ENCODE peak calls at places on chromosome 21, in six cellular contexts. Z is IMR-90, R is H9, I is neuronal stem cell, M is mesenchymal stem cell, D is H1. C is an unnamed sample. For H3K79me1, the result is how much of the 10 kb centered on the place peaks cover.

GRCh38 chr21:31612889-31613785 is 46.4 kb upstream of the SOD1 start:
- DNase-seq in Z (peak), R (no peak), I (peak), M (peak), D (no peak), C (peak)

GRCh38 chr21:39788383-39788782 is 43.4 kb downstream of the IGSF5 start:
- DNase-seq in Z (peak), R (peak), I (peak), M (peak), D (peak), C (peak)

GRCh38 chr21:40386301-40386911 is 460.6 kb downstream of the DSCAM start:
- DNase-seq in Z (no peak), R (peak), I (peak), M (no peak), D (peak), C (peak)

GRCh38 chr21:34126269-34126668 is 52.9 kb downstream of the MRPS6 start:
- DNase-seq in Z (peak), R (no peak), I (peak), M (peak), D (no peak), C (no peak)

GRCh38 chr21:16942703-16943102 is 570.1 kb upstream of the CXADR start:
- DNase-seq in Z (peak), R (peak), I (no peak), M (peak), D (peak), C (no peak)

GRCh38 chr21:15797577-15798363 is 68.0 kb downstream of the USP25 start:
- DNase-seq in Z (no peak), R (no peak), I (no peak), M (peak), D (no peak), C (no peak)

GRCh38 chr21:33458861-33459260 is 20.9 kb downstream of the TMEM50B start:
- DNase-seq in Z (peak), R (no peak), I (no peak), M (no peak), D (no peak), C (peak)

GRCh38 chr21:33031562-33031961 is 5.8 kb downstream of the OLIG2 start:
- DNase-seq in Z (no peak), R (no peak), I (no peak), M (no peak), D (no peak), C (no peak)

GRCh38 chr21:27590271-27590670 is 623.4 kb upstream of the ADAMTS5 start:
- DNase-seq in Z (no peak), R (no peak), I (no peak), M (no peak), D (no peak), C (no peak)

GRCh38 chr21:36846624-36847023 is 119.8 kb downstream of the HLCS start:
- DNase-seq in Z (peak), R (no peak), I (no peak), M (peak), D (no peak), C (no peak)

GRCh38 chr21:39673163-39673562 is 60.4 kb downstream of the B3GALT5 start:
- DNase-seq in Z (no peak), R (peak), I (no peak), M (no peak), D (no peak), C (no peak)

GRCh38 chr21:33099131-33099530 is 29.2 kb downstream of the OLIG1 start:
- DNase-seq in Z (no peak), R (no peak), I (no peak), M (no peak), D (no peak), C (no peak)

GRCh38 chr21:20617130-20617529 is 381.1 kb upstream of the NCAM2 start:
- DNase-seq in Z (no peak), R (peak), I (peak), M (no peak), D (peak), C (no peak)

GRCh38 chr21:32300117-32300681 is 1.5 kb downstream of the MRAP start:
- DNase-seq in Z (no peak), R (no peak), I (no peak), M (no peak), D (no peak), C (no peak)

GRCh38 chr21:36135391-36136094 is 664 bp downstream of the CBR3 start:
- DNase-seq in Z (peak), R (peak), I (no peak), M (peak), D (no peak), C (peak)

GRCh38 chr21:31755027-31755426 is 23.1 kb upstream of the SCAF4 start:
- DNase-seq in Z (no peak), R (no peak), I (no peak), M (no peak), D (no peak), C (peak)

GRCh38 chr21:33901421-33902288 is 13.9 kb downstream of the ATP5PO start:
- DNase-seq in Z (peak), R (peak), I (no peak), M (peak), D (peak), C (peak)

GRCh38 chr21:25385912-25386474 is 221.3 kb downstream of the MRPL39 start:
- DNase-seq in Z (peak), R (peak), I (peak), M (peak), D (no peak), C (peak)

GRCh38 chr21:28283652-28284490 is 708.8 kb downstream of the LTN1 start:
- DNase-seq in Z (peak), R (no peak), I (no peak), M (peak), D (no peak), C (no peak)

GRCh38 chr21:34669149-34669879 is 520 bp downstream of the CLIC6 start:
- DNase-seq in Z (no peak), R (no peak), I (peak), M (no peak), D (no peak), C (no peak)

GRCh38 chr21:33587792-33588484 is 546 bp downstream of the DONSON start:
- DNase-seq in Z (peak), R (peak), I (peak), M (peak), D (no peak), C (peak)

GRCh38 chr21:34523019-34523418 is 11.0 kb upstream of the KCNE1 start:
- DNase-seq in Z (no peak), R (no peak), I (no peak), M (no peak), D (no peak), C (no peak)

GRCh38 chr21:30986966-30987365 is 51.3 kb downstream of the KRTAP19-8 start:
- DNase-seq in Z (no peak), R (no peak), I (no peak), M (no peak), D (no peak), C (no peak)

GRCh38 chr21:36551326-36551725 is 71.4 kb upstream of the CLDN14 start:
- DNase-seq in Z (no peak), R (no peak), I (no peak), M (no peak), D (no peak), C (no peak)

GRCh38 chr21:23585419-23585818 is 2021.9 kb downstream of the MRPL39 start:
- DNase-seq in Z (no peak), R (no peak), I (no peak), M (no peak), D (no peak), C (no peak)

GRCh38 chr21:30710499-30710898 is 8.1 kb downstream of the KRTAP21-3 start:
- DNase-seq in Z (no peak), R (no peak), I (no peak), M (no peak), D (no peak), C (no peak)

GRCh38 chr21:27817902-27818623 is 851.2 kb upstream of the ADAMTS5 start:
- DNase-seq in Z (no peak), R (no peak), I (no peak), M (no peak), D (no peak), C (no peak)

GRCh38 chr21:38950388-38951094 is 144.8 kb downstream of the ETS2 start:
- DNase-seq in Z (peak), R (no peak), I (no peak), M (peak), D (no peak), C (no peak)

GRCh38 chr21:32469628-32470027 is 57.1 kb downstream of the EVA1C start:
- DNase-seq in Z (no peak), R (no peak), I (no peak), M (no peak), D (no peak), C (no peak)

GRCh38 chr21:21159253-21159899 is 161.2 kb downstream of the NCAM2 start:
- DNase-seq in Z (peak), R (no peak), I (no peak), M (no peak), D (no peak), C (no peak)

GRCh38 chr21:36179145-36179544 is 22.5 kb downstream of the DOP1B start:
- DNase-seq in Z (peak), R (no peak), I (no peak), M (no peak), D (no peak), C (no peak)

DNA sequence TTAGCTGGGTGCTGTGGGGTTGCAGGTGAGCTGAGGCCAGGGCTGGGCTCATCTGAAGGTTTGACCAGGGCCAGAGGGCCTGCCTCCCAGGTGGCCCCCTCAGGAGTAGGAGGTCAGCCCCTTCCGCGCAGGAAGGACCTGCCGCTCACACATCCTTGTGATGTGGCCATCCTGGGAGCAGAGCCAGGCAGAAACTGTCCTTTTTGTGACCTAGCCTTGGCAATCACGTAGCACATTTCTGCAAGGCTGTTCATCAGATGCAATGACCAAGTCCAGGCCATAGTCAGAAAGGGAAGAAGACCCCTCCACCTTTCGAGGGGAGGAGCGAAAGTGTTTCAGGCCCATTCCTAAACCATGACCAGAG is 55.5 kb upstream of the TRAPPC10 start:
- DNase-seq in Z (peak), R (no peak), I (no peak), M (no peak), D (no peak), C (no peak)
- H4K91ac ChIP-seq in Z (no peak), R (no peak), I (no peak), M (no peak), D (peak), C (no peak)

GRCh38 chr21:43803558-43804300 is 14.4 kb downstream of the RRP1 start:
- DNase-seq in Z (no peak), R (no peak), I (no peak), M (no peak), D (no peak), C (no peak)
- H3K79me1 ChIP-seq in Z (under half), R (under half), I (under half), M (under half), D (under half), C (under half)

GRCh38 chr21:46326110-46326703 is 2.3 kb downstream of the PCNT start:
- DNase-seq in Z (no peak), R (no peak), I (no peak), M (no peak), D (no peak), C (peak)
- H3K9ac ChIP-seq in Z (no peak), R (no peak), I (no peak), M (peak), D (no peak), C (no peak)

DNA sequence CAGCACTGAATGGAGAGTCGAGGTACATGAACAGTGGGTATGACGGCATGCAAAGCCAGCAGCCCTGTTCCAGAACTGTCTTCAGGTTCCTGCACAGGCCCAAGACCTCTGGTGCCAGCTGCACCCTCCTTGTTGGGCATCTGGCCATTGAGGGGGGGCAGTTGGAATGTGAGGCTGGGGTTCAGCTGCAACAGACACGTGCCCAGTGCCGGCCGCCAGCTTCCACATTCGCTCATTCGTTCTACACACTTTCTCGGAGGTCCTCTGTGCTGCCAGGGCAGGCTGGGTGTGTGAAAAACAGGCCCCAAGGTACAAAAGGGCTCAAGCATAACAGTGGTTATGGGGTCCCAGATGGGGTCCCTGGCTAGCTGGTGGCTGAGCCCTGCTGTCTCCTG is 37.9 kb upstream of the SLC19A1 start:
- DNase-seq in Z (no peak), R (no peak), I (no peak), M (no peak), D (no peak), C (no peak)
- H4K91ac ChIP-seq in Z (no peak), R (no peak), I (no peak), M (no peak), D (no peak), C (no peak)

GRCh38 chr21:42031241-42031640 is 21.1 kb upstream of the ZBTB21 start:
- DNase-seq in Z (no peak), R (no peak), I (no peak), M (no peak), D (no peak), C (no peak)

GRCh38 chr21:42032266-42032665 is 22.1 kb upstream of the ZBTB21 start:
- DNase-seq in Z (no peak), R (no peak), I (no peak), M (no peak), D (no peak), C (no peak)

GRCh38 chr21:42032968-42033367 is 22.8 kb upstream of the ZBTB21 start:
- DNase-seq in Z (no peak), R (no peak), I (no peak), M (no peak), D (no peak), C (no peak)

GRCh38 chr21:42030311-42030710 is 20.2 kb upstream of the ZBTB21 start:
- DNase-seq in Z (no peak), R (no peak), I (no peak), M (no peak), D (no peak), C (no peak)

DNA sequence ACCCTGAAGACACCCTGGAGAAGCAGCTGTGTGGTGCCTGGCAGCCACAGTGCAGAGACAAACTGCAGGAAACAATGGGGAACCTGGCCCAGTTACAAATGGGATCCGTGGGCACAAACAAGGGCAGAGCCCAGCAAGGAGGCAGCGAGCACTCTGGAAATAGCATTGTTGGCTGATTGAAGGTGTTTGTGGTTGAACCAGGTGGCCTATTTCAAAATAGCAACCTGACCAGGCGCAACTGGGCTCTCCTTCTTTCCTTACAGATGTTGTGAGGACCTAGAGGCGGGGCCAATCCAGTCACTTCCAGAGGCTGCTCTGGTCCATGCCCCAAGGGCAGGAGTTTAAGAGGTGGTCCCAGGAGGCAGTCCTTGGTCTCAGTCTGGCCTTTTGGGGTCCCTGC is 21.7 kb upstream of the ZBTB21 start:
- DNase-seq in Z (no peak), R (no peak), I (no peak), M (no peak), D (no peak), C (no peak)
- H3K79me1 ChIP-seq in Z (under half), R (under half), I (under half), M (under half), D (under half), C (under half)

GRCh38 chr21:43938751-43939442 is 73.2 kb upstream of the TRAPPC10 start:
- DNase-seq in Z (peak), R (peak), I (peak), M (peak), D (peak), C (peak)
- H3K9ac ChIP-seq in Z (no peak), R (no peak), I (peak), M (peak), D (no peak), C (no peak)

GRCh38 chr21:42150458-42151085 is 68.4 kb upstream of the ABCG1 start:
- DNase-seq in Z (no peak), R (no peak), I (no peak), M (no peak), D (no peak), C (no peak)

GRCh38 chr21:42153746-42154145 is 65.2 kb upstream of the ABCG1 start:
- DNase-seq in Z (no peak), R (peak), I (no peak), M (no peak), D (no peak), C (no peak)

GRCh38 chr21:42153046-42153685 is 65.8 kb upstream of the ABCG1 start:
- DNase-seq in Z (no peak), R (peak), I (no peak), M (no peak), D (no peak), C (no peak)

GRCh38 chr21:42149656-42150457 is 69.1 kb upstream of the ABCG1 start:
- DNase-seq in Z (no peak), R (peak), I (no peak), M (no peak), D (no peak), C (no peak)

GRCh38 chr21:42151148-42152074 is 67.5 kb upstream of the ABCG1 start:
- DNase-seq in Z (no peak), R (peak), I (no peak), M (no peak), D (no peak), C (no peak)
- H4K91ac ChIP-seq in Z (no peak), R (no peak), I (no peak), M (no peak), D (no peak), C (no peak)

GRCh38 chr21:29511076-29511475 is 212.4 kb downstream of the BACH1 start:
- DNase-seq in Z (no peak), R (no peak), I (no peak), M (no peak), D (no peak), C (peak)

GRCh38 chr21:29506947-29507346 is 208.2 kb downstream of the BACH1 start:
- DNase-seq in Z (peak), R (no peak), I (no peak), M (no peak), D (no peak), C (no peak)

GRCh38 chr21:29504751-29505321 is 206.1 kb downstream of the BACH1 start:
- DNase-seq in Z (peak), R (no peak), I (no peak), M (no peak), D (no peak), C (peak)

GRCh38 chr21:29506214-29506613 is 207.5 kb downstream of the BACH1 start:
- DNase-seq in Z (no peak), R (no peak), I (no peak), M (no peak), D (no peak), C (peak)

DNA sequence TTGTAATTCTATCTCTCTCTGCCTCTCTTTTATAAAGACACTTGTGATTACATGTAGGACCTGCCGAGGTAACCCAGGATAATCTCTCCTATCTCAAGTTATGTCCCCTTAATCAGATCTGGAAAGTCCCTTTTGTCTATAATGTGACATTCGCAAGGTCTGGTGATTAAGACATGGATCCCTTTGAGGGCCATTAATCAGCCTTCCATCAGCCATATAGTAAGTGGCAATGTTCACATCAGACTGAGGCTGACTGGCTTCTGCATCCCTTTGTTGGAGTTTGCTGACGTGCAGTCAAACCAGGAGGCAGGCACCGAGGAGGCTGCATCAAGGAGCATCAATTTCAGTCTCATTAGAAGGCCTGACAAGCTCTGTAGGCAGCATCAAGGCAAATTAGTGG is 209.6 kb downstream of the BACH1 start:
- DNase-seq in Z (no peak), R (no peak), I (no peak), M (no peak), D (no peak), C (no peak)
- H3K79me1 ChIP-seq in Z (under half), R (under half), I (under half), M (under half), D (under half), C (under half)